ENCODE peak calls at places on chromosomes 4 and X, in five cellular contexts. E is lower lobe of right lung, W is fibroblast of pulmonary artery, I is fibroblast of the aortic adventitia, C is A549. K is an unnamed sample.
A peak's percentile ranks its signal among the peaks of the same experiment; 100 is the strongest.

GRCh38 chr4:69896530-69897116 is 34.2 kb upstream of the CSN1S1 start:
- DNase-seq in E (no peak), W (peak; percentile 54), I (peak; percentile 44), C (no peak), K (no peak)

GRCh38 chr4:158033416-158033863 is 139.4 kb downstream of the GASK1B start:
- DNase-seq in E (no peak), W (peak; percentile 77), I (peak; percentile 75), C (no peak), K (no peak)

GRCh38 chrX:13094780-13095425 is 50.5 kb upstream of the FAM9C start:
- DNase-seq in E (no peak), W (peak; percentile 31), I (peak; percentile 54), C (no peak), K (no peak)

GRCh38 chr4:78885598-78885997 is 53.6 kb downstream of the PAQR3 start:
- DNase-seq in E (no peak), W (no peak), I (peak; percentile 22), C (no peak), K (no peak)

GRCh38 chrX:153572601-153573000 is 26.3 kb downstream of the CCNQ start:
- DNase-seq in E (no peak), W (no peak), I (no peak), C (no peak), K (no peak)

GRCh38 chr4:74370912-74371311 is 6.0 kb downstream of the EREG start:
- DNase-seq in E (no peak), W (peak; percentile 82), I (peak; percentile 62), C (peak; percentile 20), K (no peak)

GRCh38 chrX:110853610-110854009 is 58.0 kb upstream of the CHRDL1 start:
- DNase-seq in E (no peak), W (no peak), I (peak; percentile 40), C (peak; percentile 6), K (peak; percentile 17)

GRCh38 chr4:4182835-4183568 is 43.7 kb downstream of the OTOP1 start:
- DNase-seq in E (no peak), W (peak; percentile 15), I (peak; percentile 4), C (peak; percentile 8), K (no peak)

GRCh38 chr4:1243451-1244080 is 5.4 kb downstream of the CTBP1 start:
- DNase-seq in E (no peak), W (no peak), I (no peak), C (no peak), K (no peak)

GRCh38 chrX:75115707-75116413 is 40.2 kb downstream of the ABCB7 start:
- DNase-seq in E (no peak), W (no peak), I (no peak), C (no peak), K (no peak)

GRCh38 chr4:101953949-101954348 is 163.4 kb downstream of the BANK1 start:
- DNase-seq in E (no peak), W (peak; percentile 73), I (peak; percentile 54), C (no peak), K (peak; percentile 50)

GRCh38 chr4:176400816-176401461 is 81.2 kb downstream of the SPCS3 start:
- DNase-seq in E (no peak), W (peak; percentile 56), I (peak; percentile 45), C (no peak), K (no peak)

GRCh38 chr4:80471701-80472100 is 136.2 kb downstream of the CFAP299 start:
- DNase-seq in E (peak; percentile 63), W (peak; percentile 3), I (no peak), C (no peak), K (peak; percentile 40)

GRCh38 chr4:119027815-119028214 is 107.8 kb upstream of the MYOZ2 start:
- DNase-seq in E (no peak), W (no peak), I (no peak), C (no peak), K (no peak)

GRCh38 chr4:119026662-119027444 is 108.8 kb upstream of the MYOZ2 start:
- DNase-seq in E (no peak), W (no peak), I (no peak), C (peak; percentile 28), K (no peak)

GRCh38 chr4:119025916-119026661 is 109.5 kb upstream of the MYOZ2 start:
- DNase-seq in E (no peak), W (peak; percentile 94), I (peak; percentile 97), C (peak; percentile 38), K (no peak)

GRCh38 chr4:119029847-119030535 is 105.6 kb upstream of the MYOZ2 start:
- DNase-seq in E (no peak), W (no peak), I (no peak), C (no peak), K (no peak)

DNA sequence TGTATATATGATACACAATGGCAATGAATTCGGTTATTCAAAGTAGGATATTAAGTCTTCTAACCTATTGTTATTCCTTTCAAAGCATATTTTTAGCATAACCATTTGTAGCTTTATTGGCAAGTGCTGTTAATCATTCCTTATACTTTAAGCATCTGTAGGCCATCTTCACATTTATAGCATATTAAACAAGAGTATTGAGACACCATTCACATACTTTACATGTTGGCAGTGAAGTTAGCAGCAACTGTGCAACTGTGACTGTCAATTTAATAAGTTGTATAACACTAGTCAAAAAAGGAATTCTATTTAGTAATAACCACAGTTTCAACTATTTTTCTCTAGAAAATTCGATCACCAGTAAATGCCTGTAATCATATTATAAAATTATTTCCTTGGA is 107.3 kb upstream of the MYOZ2 start:
- DNase-seq in E (no peak), W (no peak), I (no peak), C (no peak), K (no peak)
- H3K4me3 ChIP-seq in E (peak overlapping the region; percentile 33), W (no peak overlapping the region), I (no peak overlapping the region), C (peak overlapping the region; percentile 42), K (no peak overlapping the region)

DNA sequence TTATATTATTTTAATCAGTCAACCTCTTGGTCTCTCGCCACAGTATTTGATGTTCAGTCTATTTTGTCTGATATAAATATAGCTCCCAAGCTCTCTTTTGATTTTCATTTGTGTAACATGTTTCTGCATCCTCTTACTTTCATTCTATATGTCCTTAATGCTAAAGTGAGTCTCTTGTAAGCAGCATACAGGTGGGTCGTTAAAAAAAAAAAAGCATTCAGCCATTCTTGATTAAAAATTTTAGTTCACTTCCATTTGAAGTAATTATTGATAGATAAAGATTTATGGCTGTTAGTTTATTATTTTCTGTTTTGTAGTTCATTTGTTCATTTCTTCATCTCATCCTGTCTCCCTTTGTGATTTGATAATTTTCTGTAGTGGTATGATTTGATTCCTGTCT is 229.1 kb downstream of the GUCY2F start:
- DNase-seq in E (no peak), W (no peak), I (no peak), C (no peak), K (no peak)
- H3K4me3 ChIP-seq in E (no peak overlapping the region), W (no peak overlapping the region), I (no peak overlapping the region), C (no peak overlapping the region), K (no peak overlapping the region)

GRCh38 chrX:39388730-39389129 is 587.5 kb downstream of the MID1IP1 start:
- DNase-seq in E (no peak), W (no peak), I (no peak), C (no peak), K (no peak)
- H3K4me3 ChIP-seq in E (no peak overlapping the region), W (no peak overlapping the region), I (no peak overlapping the region), C (no peak overlapping the region), K (no peak overlapping the region)

GRCh38 chrX:71070531-71070930 is 2.4 kb upstream of the SNX12 start:
- DNase-seq in E (no peak), W (no peak), I (no peak), C (no peak), K (no peak)

GRCh38 chrX:71068052-71068918 is at the start of gene SNX12:
- DNase-seq in E (peak; percentile 93), W (peak; percentile 96), I (peak; percentile 94), C (peak; percentile 93), K (peak; percentile 90)

GRCh38 chrX:71067727-71068051 is 445 bp downstream of the SNX12 start:
- DNase-seq in E (no peak), W (no peak), I (no peak), C (no peak), K (no peak)

GRCh38 chrX:71067079-71067478 is 1.1 kb downstream of the SNX12 start:
- DNase-seq in E (no peak), W (no peak), I (no peak), C (no peak), K (no peak)
- H3K4me3 ChIP-seq in E (peak overlapping the region; percentile 62), W (peak overlapping the region; percentile 78), I (peak overlapping the region; percentile 73), C (peak overlapping the region; percentile 84), K (peak overlapping the region; percentile 76)

GRCh38 chrX:102154218-102154860 is 1.4 kb downstream of the BEX5 start:
- DNase-seq in E (no peak), W (no peak), I (no peak), C (no peak), K (no peak)
- H3K4me3 ChIP-seq in E (peak overlapping the region; percentile 55), W (no peak overlapping the region), I (no peak overlapping the region), C (no peak overlapping the region), K (no peak overlapping the region)

DNA sequence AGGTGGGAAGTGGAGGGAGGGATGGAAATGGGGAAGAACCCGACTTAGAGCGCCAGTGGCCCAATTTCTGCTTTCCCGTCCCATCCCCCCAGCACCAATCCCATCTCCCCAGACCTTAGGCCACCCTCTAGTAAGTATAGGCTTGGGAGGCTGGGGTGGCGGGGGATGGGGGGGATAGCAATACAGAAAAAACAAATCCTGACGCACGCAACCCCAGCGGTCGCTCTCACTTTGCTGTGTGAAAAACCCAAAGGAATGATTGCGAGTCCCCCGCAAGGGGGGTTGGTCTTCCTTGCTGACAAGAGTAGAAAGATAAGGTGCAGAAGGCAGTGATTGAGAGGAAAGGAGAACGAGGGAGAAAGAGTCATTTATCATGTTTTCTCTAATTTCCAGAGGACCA is 854 bp downstream of the CPE start:
- DNase-seq in E (no peak), W (no peak), I (peak; percentile 50), C (no peak), K (no peak)
- H3K4me3 ChIP-seq in E (peak overlapping the region; percentile 55), W (peak overlapping the region; percentile 57), I (peak overlapping the region; percentile 71), C (peak overlapping the region; percentile 57), K (peak overlapping the region; percentile 54)

GRCh38 chr4:173380987-173381386 is 10.2 kb downstream of the SAP30 start:
- DNase-seq in E (no peak), W (no peak), I (no peak), C (no peak), K (no peak)
- H3K4me3 ChIP-seq in E (no peak overlapping the region), W (no peak overlapping the region), I (no peak overlapping the region), C (no peak overlapping the region), K (no peak overlapping the region)

K was measured in LNCaP clone FGC.